ENCODE peak calls at places on chromosomes 11 and 22, in nine cellular contexts. V is vagina, T is stomach, E is SK-N-SH, C is spleen, K is sigmoid colon, Z is transverse colon, Q is GM23338, M is HCT116. D is an unnamed sample. For H3K27me3 and H3K36me3, the result is how much of the 10 kb centered on the place peaks cover.

GRCh38 chr11:76455331-76455730 is 10.5 kb downstream of the EMSY start:
- DNase-seq in V (no peak), T (no peak), E (no peak), C (no peak), K (no peak), Z (no peak), Q (peak), M (no peak), D (no peak)

GRCh38 chr22:39530136-39530535 is 2.4 kb downstream of the RPS19BP1 start:
- DNase-seq in V (no peak), T (no peak), E (no peak), C (no peak), K (no peak), Z (no peak), Q (no peak), M (no peak), D (no peak)

GRCh38 chr11:70546179-70546940 is 148.0 kb downstream of the CTTN start:
- DNase-seq in V (no peak), T (no peak), E (no peak), C (peak), K (no peak), Z (no peak), Q (no peak), M (no peak), D (no peak)

GRCh38 chr11:112961146-112961668 is at the start of gene NCAM1:
- DNase-seq in V (no peak), T (peak), E (peak), C (peak), K (peak), Z (peak), Q (peak), M (peak), D (peak)

GRCh38 chr22:23105919-23106853 is 35.6 kb downstream of the RSPH14 start:
- DNase-seq in V (no peak), T (peak), E (no peak), C (no peak), K (no peak), Z (no peak), Q (no peak), M (no peak), D (peak)

GRCh38 chr22:32589007-32589406 is 114.4 kb downstream of the FBXO7 start:
- DNase-seq in V (no peak), T (no peak), E (no peak), C (no peak), K (no peak), Z (no peak), Q (no peak), M (no peak), D (no peak)

GRCh38 chr11:36688892-36689291 is 90.9 kb upstream of the RAG2 start:
- DNase-seq in V (no peak), T (no peak), E (no peak), C (no peak), K (no peak), Z (no peak), Q (no peak), M (no peak), D (no peak)

GRCh38 chr11:94766656-94767291 is 1.4 kb upstream of the AMOTL1 start:
- DNase-seq in V (no peak), T (no peak), E (no peak), C (no peak), K (peak), Z (no peak), Q (no peak), M (no peak), D (no peak)

DNA sequence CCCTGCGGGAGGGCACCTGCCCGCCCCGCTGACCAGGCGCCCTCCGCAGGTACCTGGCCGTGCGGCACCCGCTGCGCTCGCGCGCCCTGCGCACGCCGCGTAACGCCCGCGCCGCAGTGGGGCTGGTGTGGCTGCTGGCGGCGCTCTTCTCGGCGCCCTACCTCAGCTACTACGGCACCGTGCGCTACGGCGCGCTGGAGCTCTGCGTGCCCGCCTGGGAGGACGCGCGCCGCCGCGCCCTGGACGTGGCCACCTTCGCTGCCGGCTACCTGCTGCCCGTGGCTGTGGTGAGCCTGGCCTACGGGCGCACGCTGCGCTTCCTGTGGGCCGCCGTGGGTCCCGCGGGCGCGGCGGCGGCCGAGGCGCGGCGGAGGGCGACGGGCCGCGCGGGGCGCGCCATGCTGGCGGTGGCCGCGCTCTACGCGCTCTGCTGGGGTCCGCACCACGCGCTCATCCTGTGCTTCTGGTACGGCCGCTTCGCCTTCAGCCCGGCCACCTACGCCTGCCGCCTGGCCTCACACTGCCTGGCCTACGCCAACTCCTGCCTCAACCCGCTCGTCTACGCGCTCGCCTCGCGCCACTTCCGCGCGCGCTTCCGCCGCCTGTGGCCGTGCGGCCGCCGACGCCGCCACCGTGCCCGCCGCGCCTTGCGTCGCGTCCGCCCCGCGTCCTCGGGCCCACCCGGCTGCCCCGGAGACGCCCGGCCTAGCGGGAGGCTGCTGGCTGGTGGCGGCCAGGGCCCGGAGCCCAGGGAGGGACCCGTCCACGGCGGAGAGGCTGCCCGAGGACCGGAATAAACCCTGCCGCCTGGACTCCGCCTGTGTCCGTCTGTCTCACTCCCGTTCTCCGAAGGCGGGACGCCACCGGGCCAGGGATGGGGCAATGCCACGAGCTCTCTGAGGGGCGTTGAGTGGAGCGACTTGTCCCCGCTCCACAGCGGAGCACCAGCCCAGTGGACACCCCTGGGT is 1.8 kb downstream of the GALR3 start:
- DNase-seq in V (no peak), T (no peak), E (peak), C (no peak), K (no peak), Z (no peak), Q (peak), M (no peak), D (peak)
- H3K27me3 ChIP-seq in V (under half), T (under half), E (under half), C (under half), K (under half), Z (under half), Q (half or more), M (under half), D (under half)

GRCh38 chr22:29217827-29218757 is 12.4 kb downstream of the EMID1 start:
- DNase-seq in V (no peak), T (no peak), E (peak), C (peak), K (peak), Z (no peak), Q (no peak), M (no peak), D (peak)
- TF ChIP-seq POLR2AphosphoS5 in V (no peak), T (no peak), E (no peak), C (peak), K (no peak), Z (no peak), Q (no peak), M (no peak), D (no peak)

DNA sequence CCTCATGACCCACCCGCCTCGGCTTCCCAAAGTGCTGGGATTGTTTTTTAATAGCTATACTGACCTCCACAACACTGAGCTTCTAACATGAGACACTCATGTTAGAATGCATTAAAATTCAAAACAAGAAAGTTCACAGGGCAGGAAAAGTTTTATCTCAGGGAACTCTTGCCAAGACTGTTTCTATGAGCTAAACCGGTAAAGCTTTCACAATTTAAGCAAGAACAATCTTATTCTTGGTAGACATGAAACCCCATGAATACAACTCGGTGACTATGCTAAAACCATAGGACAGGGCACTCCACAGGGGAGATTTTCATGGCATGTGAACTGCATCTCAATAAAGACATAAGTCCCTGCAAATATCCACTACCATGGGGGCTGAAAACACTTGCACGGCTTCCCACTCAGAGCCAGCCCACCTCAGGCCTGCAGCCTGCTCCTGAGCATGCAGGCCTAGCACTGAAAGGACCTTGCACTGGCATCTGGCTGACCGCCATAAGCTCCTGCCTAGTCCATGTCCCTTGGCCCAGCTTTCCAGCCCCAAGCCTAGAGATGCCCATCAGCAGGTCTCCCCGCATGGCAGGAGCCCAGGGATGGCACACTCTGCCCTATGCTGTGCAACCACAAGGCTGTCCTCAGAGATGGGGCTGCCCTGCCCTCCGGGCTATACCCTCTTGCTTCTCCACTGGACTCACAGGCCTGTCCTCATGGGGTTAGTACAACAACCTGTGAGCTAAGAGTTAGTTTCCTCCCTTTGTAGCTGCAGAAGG is 58.4 kb downstream of the DGCR2 start:
- DNase-seq in V (peak), T (no peak), E (no peak), C (peak), K (peak), Z (no peak), Q (no peak), M (no peak), D (no peak)
- H3K36me3 ChIP-seq in V (half or more), T (half or more), E (under half), C (half or more), K (under half), Z (under half), Q (under half), M (under half), D (under half)

GRCh38 chr22:28937206-28938025 is 54.0 kb downstream of the ZNRF3 start:
- DNase-seq in V (no peak), T (no peak), E (no peak), C (no peak), K (no peak), Z (no peak), Q (no peak), M (no peak), D (no peak)
- H3K27me3 ChIP-seq in V (under half), T (under half), E (under half), C (under half), K (under half), Z (under half), Q (under half), M (under half), D (under half)

D was measured in upper lobe of left lung.